ENCODE peak calls at places on chromosome 7, in ten cellular contexts. X, Q, G, L, J, V, D, I, Y and F are unnamed samples.

GRCh38 chr7:4712371-4713182 is 30.5 kb downstream of the FOXK1 start:
- DNase-seq in X (no peak), I (no peak), J (no peak), D (no peak), Q (peak; percentile 43), G (no peak), V (no peak), L (peak; percentile 83), Y (no peak), F (no peak)

GRCh38 chr7:24035653-24036414 is 248.2 kb upstream of the NPY start:
- DNase-seq in L (no peak), X (no peak), I (no peak), J (no peak), Q (no peak), V (no peak), D (no peak), G (no peak), Y (no peak), F (no peak)

GRCh38 chr7:115838829-115839228 is 191.7 kb downstream of the TFEC start:
- DNase-seq in J (no peak), G (no peak), X (no peak), L (peak; percentile 79), V (no peak), Q (no peak), I (no peak), D (no peak), Y (no peak), F (no peak)

GRCh38 chr7:91266067-91266930 is 2.1 kb downstream of the FZD1 start:
- DNase-seq in G (no peak), X (no peak), J (no peak), Y (no peak), D (peak; percentile 22), L (peak; percentile 45), I (no peak), Q (no peak), V (no peak), F (no peak)

GRCh38 chr7:37191797-37192196 is 256.9 kb downstream of the ELMO1 start:
- DNase-seq in X (no peak), D (no peak), V (no peak), L (no peak), Y (no peak), J (no peak), Q (no peak), I (no peak), G (no peak), F (no peak)

GRCh38 chr7:30469303-30469702 is 9.3 kb downstream of the NOD1 start:
- DNase-seq in I (peak; percentile 97), X (peak; percentile 76), G (no peak), Q (peak; percentile 80), Y (no peak), L (peak; percentile 98), J (no peak), D (no peak), V (no peak), F (peak; percentile 20)

GRCh38 chr7:99127636-99128035 is 16.3 kb downstream of the SMURF1 start:
- DNase-seq in X (no peak), G (no peak), Q (no peak), I (no peak), J (no peak), D (no peak), Y (no peak), L (peak; percentile 60), V (no peak), F (no peak)

GRCh38 chr7:130273081-130273699 is 6.5 kb downstream of the CPA2 start:
- DNase-seq in Q (no peak), G (peak; percentile 77), D (peak; percentile 85), L (peak; percentile 37), I (peak; percentile 95), V (no peak), J (no peak), Y (no peak), X (no peak), F (peak; percentile 78)

GRCh38 chr7:142355328-142355727 is 97.5 kb upstream of the PRSS58 start:
- DNase-seq in G (no peak), D (no peak), I (no peak), Q (no peak), L (peak; percentile 17), V (no peak), J (no peak), X (no peak), Y (no peak), F (no peak)

GRCh38 chr7:36284470-36284869 is 105.2 kb upstream of the ANLN start:
- DNase-seq in X (no peak), L (no peak), G (no peak), Y (no peak), J (no peak), V (peak; percentile 18), D (no peak), Q (no peak), I (no peak), F (no peak)

GRCh38 chr7:121447191-121447920 is 51.2 kb upstream of the FAM3C start:
- DNase-seq in I (no peak), L (peak; percentile 10), J (no peak), D (no peak), Y (no peak), X (no peak), G (no peak), V (no peak), Q (no peak), F (no peak)

GRCh38 chr7:7969306-7970112 is 913 bp downstream of the GLCCI1 start:
- DNase-seq in Q (peak; percentile 64), J (peak; percentile 39), X (peak; percentile 38), I (peak; percentile 64), D (peak; percentile 43), G (peak; percentile 21), L (peak; percentile 54), Y (no peak), V (peak; percentile 82), F (peak; percentile 22)

GRCh38 chr7:32206987-32207386 is 136.8 kb upstream of the PDE1C start:
- DNase-seq in G (no peak), J (no peak), Q (peak; percentile 63), L (peak; percentile 3), V (no peak), D (peak; percentile 67), I (no peak), X (no peak), Y (no peak), F (peak; percentile 28)